ENCODE peak calls at places on chromosome 6, in eight cellular contexts. H is GM23338, K is breast epithelium, E is transverse colon, Q is endothelial cell of umbilical vein, N is Panc1, J is HCT116, G is stomach. B is an unnamed sample.

GRCh38 chr6:99611148-99611547 is 4.5 kb downstream of the PRDM13 start:
- DNase-seq in H (peak; percentile 37), K (no peak), E (no peak), Q (no peak), N (no peak), J (no peak), G (no peak), B (no peak)

GRCh38 chr6:154907293-154907692 is 87.8 kb upstream of the TIAM2 start:
- DNase-seq in H (no peak), K (no peak), E (no peak), Q (no peak), N (no peak), J (no peak), G (no peak), B (no peak)

GRCh38 chr6:39143238-39143930 is 28.4 kb upstream of the SAYSD1 start:
- DNase-seq in H (no peak), K (no peak), E (no peak), Q (no peak), N (no peak), J (no peak), G (peak; percentile 40), B (peak; percentile 26)

GRCh38 chr6:52362443-52363221 is 681 bp downstream of the PAQR8 start:
- DNase-seq in H (peak; percentile 77), K (no peak), E (peak; percentile 47), Q (peak; percentile 18), N (no peak), J (no peak), G (peak; percentile 37), B (no peak)

GRCh38 chr6:161374971-161375873 is 101.4 kb upstream of the AGPAT4 start:
- DNase-seq in H (peak; percentile 67), K (peak; percentile 34), E (peak; percentile 85), Q (peak; percentile 25), N (no peak), J (no peak), G (peak; percentile 92), B (peak; percentile 58)

GRCh38 chr6:51854876-51855275 is 232.5 kb downstream of the PKHD1 start:
- DNase-seq in H (no peak), K (no peak), E (no peak), Q (no peak), N (no peak), J (no peak), G (no peak), B (no peak)

GRCh38 chr6:136587527-136587926 is 37.3 kb upstream of the MAP7 start:
- DNase-seq in H (no peak), K (no peak), E (no peak), Q (no peak), N (no peak), J (no peak), G (no peak), B (no peak)

GRCh38 chr6:46276571-46277142 is 105.9 kb upstream of the ENPP5 start:
- DNase-seq in H (no peak), K (no peak), E (no peak), Q (no peak), N (no peak), J (no peak), G (no peak), B (no peak)

GRCh38 chr6:72976389-72976900 is 248.9 kb downstream of the KHDC1L start:
- DNase-seq in H (no peak), K (no peak), E (no peak), Q (no peak), N (no peak), J (no peak), G (no peak), B (no peak)

GRCh38 chr6:44222486-44222986 is 859 bp upstream of the SLC29A1 start:
- DNase-seq in H (peak; percentile 74), K (no peak), E (no peak), Q (peak; percentile 50), N (no peak), J (no peak), G (no peak), B (no peak)

GRCh38 chr6:96153775-96154174 is 138.0 kb downstream of the FUT9 start:
- DNase-seq in H (no peak), K (no peak), E (no peak), Q (no peak), N (no peak), J (no peak), G (no peak), B (no peak)

GRCh38 chr6:3124667-3125066 is 6.2 kb downstream of the BPHL start:
- DNase-seq in H (no peak), K (no peak), E (no peak), Q (no peak), N (no peak), J (no peak), G (no peak), B (no peak)

GRCh38 chr6:3094815-3095214 is 23.7 kb upstream of the BPHL start:
- DNase-seq in H (no peak), K (no peak), E (no peak), Q (no peak), N (no peak), J (no peak), G (no peak), B (no peak)

GRCh38 chr6:113449051-113449450 is 408.1 kb upstream of the MARCKS start:
- DNase-seq in H (no peak), K (no peak), E (no peak), Q (peak; percentile 54), N (no peak), J (peak; percentile 45), G (no peak), B (no peak)

GRCh38 chr6:113445201-113445600 is 411.9 kb upstream of the MARCKS start:
- DNase-seq in H (no peak), K (no peak), E (no peak), Q (no peak), N (no peak), J (no peak), G (no peak), B (no peak)

GRCh38 chr6:113450061-113450465 is 407.1 kb upstream of the MARCKS start:
- DNase-seq in H (no peak), K (no peak), E (no peak), Q (no peak), N (no peak), J (no peak), G (no peak), B (no peak)

GRCh38 chr6:113451030-113451429 is 406.1 kb upstream of the MARCKS start:
- DNase-seq in H (no peak), K (no peak), E (no peak), Q (no peak), N (no peak), J (no peak), G (no peak), B (no peak)

GRCh38 chr6:113447088-113447831 is 409.9 kb upstream of the MARCKS start:
- DNase-seq in H (no peak), K (no peak), E (no peak), Q (peak; percentile 63), N (no peak), J (no peak), G (no peak), B (no peak)
- TF ChIP-seq POLR2AphosphoS5 in H (no peak), K (no peak), E (no peak), Q (no peak), N (no peak), J (no peak), G (no peak), B (no peak)

GRCh38 chr6:11072080-11072479 is 21.6 kb upstream of the SMIM13 start:
- DNase-seq in H (no peak), K (no peak), E (no peak), Q (no peak), N (no peak), J (no peak), G (no peak), B (no peak)
- TF ChIP-seq POLR2AphosphoS5 in H (no peak), K (no peak), E (no peak), Q (no peak), N (no peak), J (no peak), G (no peak), B (no peak)

DNA sequence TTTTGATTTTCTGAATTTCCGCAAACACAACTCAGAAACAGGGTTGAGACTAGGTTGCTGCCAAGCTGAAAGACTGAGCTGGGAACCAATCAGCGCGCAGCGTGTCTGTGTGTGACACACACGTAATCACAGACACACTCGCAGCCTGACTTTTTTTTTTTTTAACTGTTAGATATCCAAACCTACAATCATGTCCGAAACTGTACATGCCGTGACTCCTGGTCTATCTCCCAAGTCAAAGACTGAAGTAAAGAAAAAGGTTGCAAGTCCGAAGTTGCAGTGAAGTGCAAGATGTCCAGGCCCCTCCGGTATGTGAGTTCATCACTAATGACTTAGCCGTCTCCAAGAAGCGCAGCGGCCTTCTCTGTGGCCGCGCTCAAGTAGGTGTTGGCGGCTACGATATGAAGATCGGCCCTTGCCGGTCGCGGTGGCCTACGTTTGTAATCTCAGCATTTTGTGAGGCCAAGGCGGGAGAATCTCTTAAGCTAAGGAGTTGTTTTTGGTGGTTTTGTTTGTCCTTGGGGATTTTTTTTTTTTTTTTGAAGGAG is 108.2 kb downstream of the HFE start:
- DNase-seq in H (peak; percentile 60), K (peak; percentile 89), E (peak; percentile 93), Q (peak; percentile 96), N (peak; percentile 80), J (peak; percentile 77), G (peak; percentile 91), B (peak; percentile 95)
- TF ChIP-seq POLR2AphosphoS5 in H (peak; percentile 26), K (peak; percentile 56), E (peak; percentile 80), Q (no peak), N (no peak), J (peak; percentile 44), G (peak; percentile 77), B (peak; percentile 93)

DNA sequence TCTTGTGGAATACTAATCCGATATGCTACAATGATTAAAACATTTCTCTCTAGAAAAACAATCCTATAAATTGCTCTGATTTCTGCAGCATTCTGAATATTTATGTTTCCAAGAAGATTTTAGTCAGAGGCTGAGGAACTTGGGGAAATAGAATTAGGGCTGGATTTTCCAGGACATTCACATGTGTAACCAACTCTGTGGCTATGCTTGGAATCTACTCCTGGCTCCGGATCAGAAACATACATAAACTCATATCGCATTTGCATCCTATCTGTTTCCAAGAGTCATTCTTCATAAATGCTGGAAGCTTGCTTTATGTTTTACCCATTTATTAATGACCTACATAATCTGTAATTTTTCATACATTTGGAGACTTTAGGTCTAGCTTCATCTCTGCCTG is 459.9 kb upstream of the MARCKS start:
- DNase-seq in H (no peak), K (no peak), E (no peak), Q (no peak), N (no peak), J (no peak), G (no peak), B (no peak)
- TF ChIP-seq POLR2AphosphoS5 in H (no peak), K (no peak), E (no peak), Q (no peak), N (no peak), J (no peak), G (no peak), B (no peak)

GRCh38 chr6:11868392-11868791 is 89.8 kb upstream of the ADTRP start:
- DNase-seq in H (no peak), K (no peak), E (no peak), Q (no peak), N (no peak), J (no peak), G (no peak), B (no peak)

GRCh38 chr6:11875325-11876109 is 96.9 kb upstream of the ADTRP start:
- DNase-seq in H (no peak), K (no peak), E (no peak), Q (no peak), N (no peak), J (no peak), G (no peak), B (no peak)

GRCh38 chr6:11865926-11866325 is 87.3 kb upstream of the ADTRP start:
- DNase-seq in H (no peak), K (no peak), E (no peak), Q (no peak), N (no peak), J (no peak), G (no peak), B (no peak)

GRCh38 chr6:11869656-11870340 is 91.2 kb upstream of the ADTRP start:
- DNase-seq in H (peak; percentile 10), K (no peak), E (no peak), Q (peak; percentile 68), N (no peak), J (no peak), G (peak; percentile 77), B (no peak)
- TF ChIP-seq POLR2AphosphoS5 in H (no peak), K (no peak), E (no peak), Q (no peak), N (no peak), J (no peak), G (no peak), B (no peak)

B was measured in prostate gland.